ENCODE peak calls at places on chromosomes 2 and 18, in four cellular contexts. One of them, this sample, is unnamed. For H3K36me3, the result is how much of the 10 kb centered on the place peaks cover.

GRCh38 chr2:23599691-23600090 is 214.7 kb downstream of the KLHL29 start:
- DNase-seq in GM23248: no peak
- DNase-seq in fibroblast of lung: no peak
- DNase-seq in transverse colon: no peak
- DNase-seq in this sample: no peak

GRCh38 chr2:145066795-145067194 is 546.9 kb upstream of the ZEB2 start:
- DNase-seq in GM23248: peak
- DNase-seq in fibroblast of lung: no peak
- DNase-seq in transverse colon: no peak
- DNase-seq in this sample: no peak

GRCh38 chr2:72974436-72974754 is 57.1 kb downstream of the EMX1 start:
- DNase-seq in GM23248: no peak
- DNase-seq in fibroblast of lung: no peak
- DNase-seq in transverse colon: no peak
- DNase-seq in this sample: no peak

GRCh38 chr2:215617060-215617824 is 181.4 kb upstream of the FN1 start:
- DNase-seq in GM23248: no peak
- DNase-seq in fibroblast of lung: no peak
- DNase-seq in transverse colon: no peak
- DNase-seq in this sample: no peak

GRCh38 chr18:9615973-9616559 is 1.7 kb upstream of the PPP4R1 start:
- DNase-seq in GM23248: peak
- DNase-seq in fibroblast of lung: peak
- DNase-seq in transverse colon: no peak
- DNase-seq in this sample: no peak

GRCh38 chr2:201701591-201701990 is 3.1 kb upstream of the MPP4 start:
- DNase-seq in GM23248: no peak
- DNase-seq in fibroblast of lung: no peak
- DNase-seq in transverse colon: no peak
- DNase-seq in this sample: no peak

GRCh38 chr2:234710587-234710986 is 213.7 kb upstream of the ARL4C start:
- DNase-seq in GM23248: no peak
- DNase-seq in fibroblast of lung: no peak
- DNase-seq in transverse colon: no peak
- DNase-seq in this sample: no peak

GRCh38 chr2:107729456-107729855 is 97.2 kb upstream of the RGPD4 start:
- DNase-seq in GM23248: no peak
- DNase-seq in fibroblast of lung: no peak
- DNase-seq in transverse colon: no peak
- DNase-seq in this sample: no peak

GRCh38 chr2:46887028-46887885 is 28.3 kb downstream of the MCFD2 start:
- DNase-seq in GM23248: peak
- DNase-seq in fibroblast of lung: peak
- DNase-seq in transverse colon: no peak
- DNase-seq in this sample: peak

GRCh38 chr2:62382757-62383156 is 123.2 kb downstream of the TMEM17 start:
- DNase-seq in GM23248: peak
- DNase-seq in fibroblast of lung: peak
- DNase-seq in transverse colon: no peak
- DNase-seq in this sample: no peak

GRCh38 chr2:102041351-102041750 is 49.6 kb downstream of the IL1R2 start:
- DNase-seq in GM23248: peak
- DNase-seq in fibroblast of lung: no peak
- DNase-seq in transverse colon: no peak
- DNase-seq in this sample: no peak

GRCh38 chr2:176109955-176110345 is 2.9 kb downstream of the HOXD11 start:
- DNase-seq in GM23248: no peak
- DNase-seq in fibroblast of lung: no peak
- DNase-seq in transverse colon: no peak
- DNase-seq in this sample: no peak

GRCh38 chr18:62979172-62979571 is 263.8 kb downstream of the PHLPP1 start:
- DNase-seq in GM23248: peak
- DNase-seq in fibroblast of lung: peak
- DNase-seq in transverse colon: no peak
- DNase-seq in this sample: no peak

GRCh38 chr2:8148260-8148880 is 533.5 kb upstream of the ID2 start:
- DNase-seq in GM23248: peak
- DNase-seq in fibroblast of lung: peak
- DNase-seq in transverse colon: peak
- DNase-seq in this sample: no peak

GRCh38 chr2:180015951-180016709 is 9.0 kb upstream of the CWC22 start:
- DNase-seq in GM23248: peak
- DNase-seq in fibroblast of lung: peak
- DNase-seq in transverse colon: no peak
- DNase-seq in this sample: no peak

GRCh38 chr2:226995625-226996041 is 159.8 kb downstream of the RHBDD1 start:
- DNase-seq in GM23248: peak
- DNase-seq in fibroblast of lung: peak
- DNase-seq in transverse colon: peak
- DNase-seq in this sample: no peak

GRCh38 chr2:234029150-234029733 is 21.3 kb upstream of the SPP2 start:
- DNase-seq in GM23248: peak
- DNase-seq in fibroblast of lung: peak
- DNase-seq in transverse colon: no peak
- DNase-seq in this sample: no peak

GRCh38 chr2:9398881-9399805 is 24.2 kb downstream of the ITGB1BP1 start:
- DNase-seq in GM23248: no peak
- DNase-seq in fibroblast of lung: no peak
- DNase-seq in transverse colon: no peak
- DNase-seq in this sample: peak

GRCh38 chr18:35158728-35159443 is 81.9 kb upstream of the ZNF397 start:
- DNase-seq in GM23248: no peak
- DNase-seq in fibroblast of lung: no peak
- DNase-seq in transverse colon: no peak
- DNase-seq in this sample: no peak

DNA sequence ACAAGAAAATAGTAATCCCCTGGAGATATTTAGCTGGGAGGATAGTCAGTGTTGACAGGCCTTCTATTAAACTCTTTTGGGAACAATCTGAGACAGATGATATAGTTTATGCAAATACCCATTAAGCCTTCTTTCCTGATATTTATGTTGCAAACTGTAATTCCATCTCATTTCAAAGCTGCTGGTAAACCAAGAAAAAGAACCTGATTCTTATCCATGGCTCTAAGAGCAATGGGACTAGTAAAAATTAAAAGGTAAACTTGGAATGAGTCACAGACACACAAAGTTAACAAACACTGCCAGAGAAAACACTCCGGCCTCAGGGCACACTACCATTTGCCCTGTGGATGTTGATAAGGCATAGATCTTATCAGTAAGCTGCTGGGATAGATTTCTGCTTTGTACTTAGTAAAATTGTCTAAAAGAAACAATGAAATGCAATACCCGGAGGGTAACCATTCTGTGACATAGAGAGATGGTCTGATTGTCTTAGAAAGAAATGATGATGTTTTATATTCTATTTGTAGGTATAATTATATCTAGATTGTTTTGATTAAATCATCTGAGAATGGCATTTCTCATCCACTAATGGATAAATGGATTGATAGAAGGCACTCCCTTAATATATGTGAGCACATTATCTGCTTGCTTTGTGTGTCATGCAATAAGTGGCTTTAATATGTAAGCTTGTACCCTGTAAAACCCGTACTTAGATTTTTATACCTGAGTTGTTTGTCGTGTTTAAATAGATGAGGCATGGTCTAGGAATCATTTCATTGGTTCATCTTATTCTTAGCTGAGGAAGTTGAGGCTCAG is 13.2 kb downstream of the GALR1 start:
- DNase-seq in GM23248: no peak
- DNase-seq in fibroblast of lung: no peak
- DNase-seq in transverse colon: no peak
- DNase-seq in this sample: no peak
- H3K4me3 ChIP-seq in GM23248: no peak
- H3K4me3 ChIP-seq in fibroblast of lung: no peak
- H3K4me3 ChIP-seq in transverse colon: no peak
- H3K4me3 ChIP-seq in this sample: no peak

GRCh38 chr2:131077966-131078365 is 15.3 kb downstream of the FAM168B start:
- DNase-seq in GM23248: no peak
- DNase-seq in fibroblast of lung: no peak
- DNase-seq in transverse colon: no peak
- DNase-seq in this sample: no peak
- H3K36me3 ChIP-seq in GM23248: under half
- H3K36me3 ChIP-seq in fibroblast of lung: under half
- H3K36me3 ChIP-seq in transverse colon: under half
- H3K36me3 ChIP-seq in this sample: under half

GRCh38 chr2:55992465-55992864 is 68.9 kb upstream of the EFEMP1 start:
- DNase-seq in GM23248: peak
- DNase-seq in fibroblast of lung: peak
- DNase-seq in transverse colon: peak
- DNase-seq in this sample: no peak
- H3K4me3 ChIP-seq in GM23248: peak
- H3K4me3 ChIP-seq in fibroblast of lung: no peak
- H3K4me3 ChIP-seq in transverse colon: no peak
- H3K4me3 ChIP-seq in this sample: no peak

DNA sequence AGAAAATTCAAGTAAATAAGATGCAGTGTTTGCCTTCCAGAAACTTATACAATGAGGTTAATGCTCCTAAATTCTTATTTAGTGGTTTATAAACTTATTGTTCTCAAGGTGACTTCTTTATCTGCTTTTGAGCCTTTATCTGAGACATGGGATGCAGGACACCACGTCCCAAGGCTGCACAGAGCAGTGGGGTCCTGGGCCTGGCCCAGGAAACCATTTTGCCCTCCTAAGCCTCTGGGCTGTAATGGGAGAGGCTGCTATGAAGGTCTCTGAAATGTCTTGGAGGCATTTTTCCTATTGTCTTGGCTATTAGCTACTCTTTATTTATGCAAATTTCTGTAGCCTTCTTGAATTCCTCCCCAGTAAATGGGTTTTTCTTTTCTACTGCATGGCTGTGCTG is 652.6 kb upstream of the SETBP1 start:
- DNase-seq in GM23248: no peak
- DNase-seq in fibroblast of lung: no peak
- DNase-seq in transverse colon: no peak
- DNase-seq in this sample: no peak
- H3K36me3 ChIP-seq in GM23248: under half
- H3K36me3 ChIP-seq in fibroblast of lung: under half
- H3K36me3 ChIP-seq in transverse colon: under half
- H3K36me3 ChIP-seq in this sample: under half